ENCODE peak calls at places on chromosomes 7 and 10, in ten cellular contexts. T is AG09319, N is RKO, M is AG08395, Z is C1 segment of cervical spinal cord, V is transverse colon, B is GM03348, F is tibial artery, X is fibroblast of the conjunctiva, R is NCI-H1417. U is an unnamed sample.

GRCh38 chr7:80472491-80473200 is 39.2 kb downstream of the GNAT3 start:
- DNase-seq in T (no peak), N (no peak), M (no peak), Z (no peak), V (no peak), B (no peak), F (no peak), X (no peak), R (no peak), U (no peak)

GRCh38 chr7:90337106-90337505 is 9.4 kb upstream of the GTPBP10 start:
- DNase-seq in T (no peak), N (no peak), M (no peak), Z (no peak), V (no peak), B (no peak), F (no peak), X (no peak), R (no peak), U (no peak)

GRCh38 chr10:95758351-95759025 is 2.5 kb downstream of the ENTPD1 start:
- DNase-seq in T (no peak), N (peak; percentile 11), M (no peak), Z (no peak), V (peak; percentile 18), B (no peak), F (peak; percentile 69), X (no peak), R (no peak), U (peak; percentile 29)

GRCh38 chr7:23333671-23334246 is 34.6 kb downstream of the MALSU1 start:
- DNase-seq in T (peak; percentile 72), N (peak; percentile 57), M (peak; percentile 84), Z (no peak), V (no peak), B (peak; percentile 79), F (no peak), X (peak; percentile 95), R (no peak), U (peak; percentile 94)

GRCh38 chr10:99329238-99329890 is at the start of gene CNNM1:
- DNase-seq in T (no peak), N (no peak), M (peak; percentile 44), Z (no peak), V (no peak), B (peak; percentile 62), F (no peak), X (no peak), R (peak; percentile 57), U (no peak)

GRCh38 chr10:416091-416515 is 273.4 kb downstream of the DIP2C start:
- DNase-seq in T (no peak), N (no peak), M (no peak), Z (no peak), V (no peak), B (no peak), F (no peak), X (no peak), R (no peak), U (no peak)

GRCh38 chr7:83819911-83820310 is 171.0 kb upstream of the SEMA3E start:
- DNase-seq in T (no peak), N (peak; percentile 2), M (no peak), Z (no peak), V (no peak), B (no peak), F (no peak), X (no peak), R (no peak), U (no peak)

GRCh38 chr10:101611506-101611905 is 23.4 kb downstream of the DPCD start:
- DNase-seq in T (no peak), N (no peak), M (peak; percentile 14), Z (no peak), V (no peak), B (peak; percentile 41), F (no peak), X (no peak), R (no peak), U (no peak)

GRCh38 chr10:44347609-44348400 is 37.1 kb downstream of the CXCL12 start:
- DNase-seq in T (no peak), N (no peak), M (no peak), Z (no peak), V (no peak), B (no peak), F (no peak), X (no peak), R (no peak), U (no peak)

GRCh38 chr7:34675749-34676374 is 17.8 kb downstream of the NPSR1 start:
- DNase-seq in T (no peak), N (no peak), M (peak; percentile 25), Z (no peak), V (no peak), B (peak; percentile 29), F (no peak), X (no peak), R (peak; percentile 10), U (no peak)

GRCh38 chr10:77051837-77052236 is 585.8 kb downstream of the KCNMA1 start:
- DNase-seq in T (no peak), N (no peak), M (no peak), Z (no peak), V (no peak), B (no peak), F (no peak), X (no peak), R (no peak), U (no peak)

GRCh38 chr10:114925675-114926204 is 12.3 kb upstream of the TRUB1 start:
- DNase-seq in T (no peak), N (no peak), M (peak; percentile 66), Z (no peak), V (no peak), B (peak; percentile 35), F (no peak), X (no peak), R (no peak), U (peak; percentile 6)

GRCh38 chr10:14748471-14748870 is 26.2 kb downstream of the FAM107B start:
- DNase-seq in T (no peak), N (no peak), M (no peak), Z (no peak), V (no peak), B (no peak), F (no peak), X (no peak), R (no peak), U (peak; percentile 24)

GRCh38 chr7:157310676-157311185 is 26.1 kb upstream of the DNAJB6 start:
- DNase-seq in T (no peak), N (no peak), M (no peak), Z (no peak), V (no peak), B (peak; percentile 33), F (no peak), X (no peak), R (no peak), U (no peak)

GRCh38 chr7:147478751-147479150 is 1111.8 kb upstream of the C7orf33 start:
- DNase-seq in T (no peak), N (no peak), M (no peak), Z (no peak), V (no peak), B (no peak), F (no peak), X (no peak), R (no peak), U (no peak)

GRCh38 chr7:6399351-6399750 is 48.4 kb downstream of the DAGLB start:
- DNase-seq in T (no peak), N (no peak), M (no peak), Z (no peak), V (no peak), B (no peak), F (no peak), X (no peak), R (no peak), U (no peak)

GRCh38 chr10:78025685-78026364 is 3.5 kb downstream of the POLR3A start:
- DNase-seq in T (no peak), N (peak; percentile 92), M (peak; percentile 27), Z (no peak), V (no peak), B (peak; percentile 27), F (no peak), X (no peak), R (no peak), U (peak; percentile 31)

GRCh38 chr7:47337531-47337930 is 244.4 kb downstream of the TNS3 start:
- DNase-seq in T (no peak), N (peak; percentile 13), M (no peak), Z (no peak), V (no peak), B (no peak), F (no peak), X (no peak), R (no peak), U (peak; percentile 20)

GRCh38 chr10:118800920-118801319 is 46.1 kb upstream of the CACUL1 start:
- DNase-seq in T (no peak), N (peak; percentile 48), M (peak; percentile 25), Z (no peak), V (peak; percentile 35), B (no peak), F (peak; percentile 55), X (no peak), R (no peak), U (peak; percentile 29)

GRCh38 chr7:41478187-41478586 is 224.7 kb downstream of the INHBA start:
- DNase-seq in T (peak; percentile 15), N (no peak), M (no peak), Z (no peak), V (no peak), B (no peak), F (no peak), X (no peak), R (no peak), U (no peak)

GRCh38 chr10:32005050-32005449 is 51.2 kb downstream of the KIF5B start:
- DNase-seq in T (no peak), N (peak; percentile 78), M (peak; percentile 39), Z (no peak), V (peak; percentile 27), B (peak; percentile 43), F (no peak), X (peak; percentile 33), R (peak; percentile 16), U (peak; percentile 39)

GRCh38 chr10:82796510-82796909 is 921.5 kb downstream of the NRG3 start:
- DNase-seq in T (no peak), N (peak; percentile 11), M (peak; percentile 14), Z (no peak), V (no peak), B (peak; percentile 17), F (no peak), X (peak; percentile 3), R (no peak), U (no peak)

GRCh38 chr7:18117482-18117881 is 89.8 kb upstream of the PRPS1L1 start:
- DNase-seq in T (no peak), N (no peak), M (no peak), Z (no peak), V (no peak), B (peak; percentile 29), F (no peak), X (no peak), R (no peak), U (no peak)

GRCh38 chr10:125152646-125153368 is 7.6 kb downstream of the CTBP2 start:
- DNase-seq in T (no peak), N (no peak), M (peak; percentile 37), Z (peak; percentile 62), V (peak; percentile 74), B (peak; percentile 37), F (peak; percentile 93), X (no peak), R (no peak), U (peak; percentile 69)

GRCh38 chr10:43214071-43214955 is 52.6 kb downstream of the RASGEF1A start:
- DNase-seq in T (no peak), N (peak; percentile 39), M (peak; percentile 50), Z (no peak), V (no peak), B (peak; percentile 72), F (no peak), X (no peak), R (no peak), U (no peak)

GRCh38 chr10:73439055-73439454 is 5.7 kb upstream of the MSS51 start:
- DNase-seq in T (no peak), N (no peak), M (peak; percentile 19), Z (no peak), V (no peak), B (peak; percentile 33), F (no peak), X (no peak), R (no peak), U (peak; percentile 22)

GRCh38 chr10:79248341-79248931 is 98.8 kb upstream of the PPIF start:
- DNase-seq in T (no peak), N (no peak), M (no peak), Z (no peak), V (peak; percentile 79), B (no peak), F (peak; percentile 89), X (no peak), R (no peak), U (peak; percentile 75)

GRCh38 chr7:150976529-150977381 is 1.4 kb downstream of the KCNH2 start:
- DNase-seq in T (no peak), N (peak; percentile 64), M (no peak), Z (no peak), V (no peak), B (no peak), F (no peak), X (no peak), R (peak; percentile 40), U (no peak)